ENCODE peak calls at places on chromosomes 16 and 17, in five cellular contexts. R, M, A, P and Q are unnamed samples.

GRCh38 chr16:49628148-49628547 is 227.8 kb downstream of the ZNF423 start:
- DNase-seq in R (no peak), M (no peak), A (no peak), P (no peak), Q (no peak)

GRCh38 chr17:46739982-46740381 is 78.5 kb downstream of the WNT3 start:
- DNase-seq in R (no peak), M (no peak), A (no peak), P (no peak), Q (no peak)

GRCh38 chr16:84176192-84177053 is 10.4 kb downstream of the TAF1C start:
- DNase-seq in R (no peak), M (peak), A (no peak), P (no peak), Q (no peak)

GRCh38 chr17:81659038-81659437 is 2.7 kb upstream of the PDE6G start:
- DNase-seq in R (no peak), M (no peak), A (no peak), P (no peak), Q (no peak)

GRCh38 chr16:89325861-89326471 is 108.5 kb downstream of the ZNF778 start:
- DNase-seq in R (peak), M (peak), A (peak), P (peak), Q (peak)

GRCh38 chr17:4304417-4305027 is 40.7 kb upstream of the ANKFY1 start:
- DNase-seq in R (no peak), M (no peak), A (peak), P (peak), Q (peak)

GRCh38 chr16:78196527-78196926 is 97.1 kb downstream of the WWOX start:
- DNase-seq in R (no peak), M (no peak), A (no peak), P (no peak), Q (no peak)

GRCh38 chr16:12340151-12340733 is 363.7 kb downstream of the SNX29 start:
- DNase-seq in R (no peak), M (no peak), A (peak), P (peak), Q (peak)

GRCh38 chr17:14361470-14361869 is 60.6 kb downstream of the HS3ST3B1 start:
- DNase-seq in R (no peak), M (no peak), A (no peak), P (no peak), Q (no peak)

GRCh38 chr16:86994651-86995171 is 322.5 kb downstream of the C16orf95 start:
- DNase-seq in R (no peak), M (peak), A (peak), P (peak), Q (peak)

GRCh38 chr16:11007714-11008240 is 63.4 kb downstream of the CLEC16A start:
- DNase-seq in R (no peak), M (no peak), A (no peak), P (no peak), Q (no peak)

GRCh38 chr16:71647391-71647790 is 21.4 kb downstream of the MARVELD3 start:
- DNase-seq in R (no peak), M (no peak), A (no peak), P (no peak), Q (no peak)

GRCh38 chr17:66727634-66728570 is 107.0 kb upstream of the CACNG5 start:
- DNase-seq in R (peak), M (no peak), A (peak), P (peak), Q (peak)

GRCh38 chr17:48023408-48024148 is 14.0 kb downstream of the COPZ2 start:
- DNase-seq in R (peak), M (peak), A (peak), P (peak), Q (peak)

GRCh38 chr17:55768946-55769624 is 18.2 kb downstream of the PCTP start:
- DNase-seq in R (no peak), M (no peak), A (no peak), P (no peak), Q (no peak)

GRCh38 chr17:76198702-76199101 is 41.6 kb downstream of the RNF157 start:
- DNase-seq in R (no peak), M (no peak), A (no peak), P (no peak), Q (peak)

GRCh38 chr16:67936124-67936875 is at the start of gene PSMB10:
- DNase-seq in R (peak), M (peak), A (peak), P (peak), Q (peak)

DNA sequence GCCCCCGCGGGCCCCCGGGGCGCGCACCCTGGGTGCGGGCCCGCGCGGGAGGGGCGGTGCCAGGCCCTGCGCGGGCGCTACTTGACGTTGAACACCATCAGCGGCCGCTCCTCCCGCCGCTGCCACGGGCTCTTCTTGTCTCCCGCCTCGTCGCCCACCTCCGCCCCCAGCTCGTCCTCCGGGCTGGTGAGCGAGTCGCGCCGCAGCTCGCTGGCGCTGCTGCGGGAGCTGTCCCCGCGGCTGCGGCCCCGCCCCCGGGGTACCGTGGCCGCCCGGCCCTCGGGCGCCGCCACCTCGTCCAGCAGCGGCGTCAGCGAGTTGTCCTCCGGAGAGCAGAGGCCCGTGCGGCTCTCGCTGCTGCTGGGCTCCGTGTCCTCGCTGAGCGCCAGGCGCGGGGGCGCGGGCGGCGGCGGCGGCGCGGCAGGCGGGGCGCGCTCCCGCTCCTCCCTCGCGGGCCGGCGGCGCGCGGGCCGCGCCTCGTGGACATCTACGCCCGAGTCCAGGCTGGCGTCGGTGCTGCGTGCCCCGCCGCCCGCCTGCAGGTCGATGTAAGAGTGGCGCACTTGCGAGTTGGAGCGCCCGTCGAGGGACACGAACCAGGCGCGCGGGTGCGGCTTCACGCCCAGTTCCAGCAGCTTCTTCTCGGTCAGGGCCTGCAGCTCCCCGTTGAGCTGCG is 8.7 kb downstream of the GRN start:
- DNase-seq in R (no peak), M (no peak), A (peak), P (no peak), Q (no peak)
- H3K4me3 ChIP-seq in R (no peak), M (no peak), A (no peak), P (no peak), Q (peak)

GRCh38 chr17:20218231-20218630 is 209.1 kb downstream of the SPECC1 start:
- DNase-seq in R (no peak), M (no peak), A (no peak), P (no peak), Q (no peak)
- TF ChIP-seq CTCF in R (no peak), M (no peak), A (no peak), P (no peak), Q (no peak)

GRCh38 chr17:78727057-78727456 is 55.0 kb downstream of the CYTH1 start:
- DNase-seq in R (no peak), M (no peak), A (no peak), P (no peak), Q (no peak)
- H3K4me3 ChIP-seq in R (no peak), M (no peak), A (no peak), P (no peak), Q (no peak)

DNA sequence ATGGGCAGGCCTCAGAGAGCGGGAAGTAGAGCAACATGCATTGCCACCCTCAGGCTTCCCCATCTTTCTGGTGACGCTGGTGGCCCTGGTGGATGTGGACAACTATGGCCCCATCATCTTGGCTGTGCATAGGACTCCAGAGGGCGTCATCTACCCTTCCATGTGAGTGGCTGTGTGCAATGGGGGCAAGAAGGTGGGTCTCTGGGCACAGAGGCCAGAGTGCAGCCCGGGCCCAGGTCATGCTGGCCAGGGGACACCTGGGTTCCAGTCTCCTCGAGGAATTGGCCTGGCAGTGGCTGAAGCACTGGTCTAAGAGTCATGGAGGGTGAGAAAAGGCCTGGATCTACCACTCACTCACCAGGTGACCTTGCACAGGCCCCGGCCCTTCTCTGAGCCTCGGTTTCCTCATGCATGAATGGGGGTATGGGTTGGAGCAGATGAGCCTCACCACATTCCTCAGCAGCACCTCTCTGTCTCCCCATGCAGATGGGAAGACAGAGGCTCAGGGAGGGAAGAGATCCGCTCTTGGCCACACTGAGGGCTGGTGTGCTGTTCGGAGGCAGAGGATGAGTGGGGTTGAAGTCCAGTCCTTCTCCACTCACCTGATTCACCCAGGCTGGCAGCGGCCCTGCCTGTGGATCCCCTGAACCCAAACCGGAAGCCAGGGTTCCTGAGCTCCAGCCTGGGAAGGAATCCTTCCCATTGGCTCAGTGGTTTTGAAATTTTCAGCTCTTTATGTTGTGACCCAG is 7.2 kb upstream of the ADGRG3 start:
- DNase-seq in R (no peak), M (peak), A (no peak), P (no peak), Q (no peak)
- TF ChIP-seq CTCF in R (no peak), M (no peak), A (no peak), P (no peak), Q (no peak)

GRCh38 chr17:21512307-21513011 is 136.3 kb downstream of the KCNJ12 start:
- DNase-seq in R (no peak), M (no peak), A (no peak), P (peak), Q (no peak)
- H3K4me3 ChIP-seq in R (no peak), M (no peak), A (no peak), P (no peak), Q (no peak)

GRCh38 chr17:309361-309888 is 43.2 kb downstream of the RPH3AL start:
- DNase-seq in R (no peak), M (peak), A (no peak), P (peak), Q (no peak)
- TF ChIP-seq CTCF in R (no peak), M (no peak), A (peak), P (peak), Q (no peak)